ENCODE peak calls at places on chromosomes 2 and 18, in nine cellular contexts. U is cardiac muscle cell, G is tibial artery, Q is left lung, D is GM13977, X is MM.1S, L is endothelial cell, H is body of pancreas, S is glutamatergic neuron. M is an unnamed sample.

GRCh38 chr18:58697131-58697530 is 25.9 kb downstream of the MALT1 start:
- DNase-seq in S (no peak), H (no peak), Q (no peak), L (no peak), U (no peak), X (no peak), D (no peak), G (no peak), M (no peak)

GRCh38 chr18:59509477-59510173 is 150.6 kb upstream of the LMAN1 start:
- DNase-seq in X (no peak), L (peak; percentile 16), Q (no peak), D (no peak), U (no peak), H (no peak), S (no peak), G (no peak), M (no peak)

GRCh38 chr2:119389615-119390306 is 23.0 kb downstream of the DBI start:
- DNase-seq in D (no peak), G (no peak), H (peak; percentile 87), L (no peak), Q (peak; percentile 47), S (no peak), X (no peak), U (peak; percentile 70), M (no peak)

GRCh38 chr2:174577967-174578589 is 19.5 kb downstream of the WIPF1 start:
- DNase-seq in U (peak; percentile 82), H (no peak), L (peak; percentile 20), X (peak; percentile 61), Q (no peak), G (no peak), S (no peak), D (no peak), M (no peak)

GRCh38 chr2:119759451-119760236 is at the start of gene PTPN4:
- DNase-seq in X (peak; percentile 99), H (peak; percentile 98), S (peak; percentile 96), L (peak; percentile 94), D (peak; percentile 96), G (peak; percentile 98), Q (peak; percentile 98), U (peak; percentile 99), M (peak; percentile 99)

GRCh38 chr2:100817388-100817985 is 2.5 kb upstream of the NPAS2 start:
- DNase-seq in G (no peak), D (no peak), U (no peak), S (no peak), X (no peak), Q (no peak), H (no peak), L (no peak), M (no peak)

GRCh38 chr18:45828917-45829811 is 3.7 kb downstream of the SIGLEC15 start:
- DNase-seq in Q (no peak), H (no peak), G (no peak), X (no peak), U (no peak), L (no peak), D (no peak), S (no peak), M (peak; percentile 77)

GRCh38 chr2:64881037-64881492 is 108.1 kb upstream of the SLC1A4 start:
- DNase-seq in Q (no peak), H (no peak), X (no peak), S (no peak), L (no peak), U (no peak), D (no peak), G (peak; percentile 20), M (no peak)

GRCh38 chr18:56532176-56532840 is 106.1 kb downstream of the TXNL1 start:
- DNase-seq in D (peak; percentile 63), U (peak; percentile 18), H (no peak), Q (no peak), G (no peak), L (no peak), X (no peak), S (no peak), M (no peak)

GRCh38 chr18:7568426-7568825 is 1.3 kb downstream of the PTPRM start:
- DNase-seq in H (peak; percentile 37), S (peak; percentile 76), Q (peak; percentile 39), D (no peak), X (no peak), G (peak; percentile 73), U (peak; percentile 44), L (peak; percentile 72), M (peak; percentile 61)
- TF ChIP-seq CTCF in H (peak; percentile 18), S (peak; percentile 50), Q (no peak), D (no peak), X (no peak), G (no peak), U (peak; percentile 15), L (peak; percentile 51), M (peak; percentile 33)

GRCh38 chr2:165691615-165692014 is 102.4 kb downstream of the GALNT3 start:
- DNase-seq in S (peak; percentile 27), G (peak; percentile 69), H (no peak), L (peak; percentile 15), U (peak; percentile 79), D (no peak), Q (no peak), X (no peak), M (no peak)
- TF ChIP-seq CTCF in S (no peak), G (no peak), H (no peak), L (no peak), U (peak; percentile 21), D (no peak), Q (no peak), X (no peak), M (no peak)

GRCh38 chr2:241843321-241844065 is 15.2 kb downstream of the PDCD1 start:
- DNase-seq in G (no peak), S (no peak), L (no peak), D (peak; percentile 51), Q (no peak), H (no peak), U (no peak), X (no peak), M (no peak)

GRCh38 chr2:241842620-241843211 is 16.0 kb downstream of the PDCD1 start:
- DNase-seq in X (peak; percentile 45), D (peak; percentile 87), H (peak; percentile 35), G (peak; percentile 81), L (no peak), Q (peak; percentile 69), U (no peak), S (no peak), M (no peak)

GRCh38 chr2:241844831-241845578 is 13.7 kb downstream of the PDCD1 start:
- DNase-seq in S (no peak), X (no peak), U (no peak), G (no peak), Q (peak; percentile 32), H (no peak), L (no peak), D (peak; percentile 27), M (no peak)

GRCh38 chr2:241842067-241842415 is 16.7 kb downstream of the PDCD1 start:
- DNase-seq in L (no peak), Q (no peak), U (no peak), S (no peak), X (no peak), H (no peak), D (no peak), G (no peak), M (no peak)

GRCh38 chr2:241844066-241844728 is 14.5 kb downstream of the PDCD1 start:
- DNase-seq in G (peak; percentile 85), H (peak; percentile 68), U (peak; percentile 57), X (peak; percentile 65), L (peak; percentile 64), S (peak; percentile 73), Q (peak; percentile 77), D (peak; percentile 92), M (peak; percentile 79)
- TF ChIP-seq CTCF in G (peak; percentile 10), H (peak; percentile 28), U (no peak), X (no peak), L (no peak), S (no peak), Q (no peak), D (no peak), M (no peak)

GRCh38 chr2:235956281-235956970 is 211.8 kb downstream of the GBX2 start:
- DNase-seq in S (no peak), X (no peak), Q (no peak), D (no peak), U (no peak), H (no peak), L (no peak), G (no peak), M (no peak)
- TF ChIP-seq CTCF in S (no peak), X (no peak), Q (no peak), D (no peak), U (no peak), H (no peak), L (no peak), G (no peak), M (no peak)

GRCh38 chr2:217890445-217890844 is 112.3 kb downstream of the TNS1 start:
- DNase-seq in D (no peak), X (no peak), Q (no peak), G (peak; percentile 90), S (peak; percentile 48), L (peak; percentile 51), U (peak; percentile 94), H (no peak), M (peak; percentile 36)
- TF ChIP-seq CTCF in D (no peak), X (no peak), Q (no peak), G (peak; percentile 34), S (peak; percentile 26), L (no peak), U (peak; percentile 61), H (peak; percentile 12), M (peak; percentile 47)

M was measured in Caco-2.